ENCODE peak calls at places on chromosomes 3 and 15, in seven cellular contexts. E, X, W, T, J, G and V are unnamed samples.

GRCh38 chr15:31328425-31328998 is 1.9 kb downstream of the KLF13 start:
- DNase-seq in E (no peak), J (peak), G (peak), T (peak), W (no peak), X (peak), V (no peak)

GRCh38 chr3:18667552-18667951 is 242.4 kb upstream of the SATB1 start:
- DNase-seq in E (no peak), G (no peak), T (no peak), W (no peak), X (no peak), J (no peak), V (no peak)

GRCh38 chr15:75573001-75573400 is 6.1 kb downstream of the PTPN9 start:
- DNase-seq in G (peak), X (no peak), J (no peak), E (no peak), T (no peak), W (no peak), V (no peak)

GRCh38 chr3:194344012-194344411 is 7.1 kb downstream of the CPN2 start:
- DNase-seq in X (peak), T (peak), W (peak), G (peak), E (peak), J (peak), V (no peak)

GRCh38 chr15:31975446-31976229 is 54.7 kb upstream of the CHRNA7 start:
- DNase-seq in T (no peak), G (no peak), E (peak), X (no peak), J (no peak), W (no peak), V (no peak)

GRCh38 chr3:50090985-50091384 is 2.3 kb downstream of the RBM5 start:
- DNase-seq in J (no peak), X (no peak), W (no peak), T (peak), G (no peak), E (no peak), V (no peak)

GRCh38 chr3:6142707-6143106 is 718.2 kb upstream of the GRM7 start:
- DNase-seq in G (no peak), W (no peak), X (no peak), E (no peak), J (no peak), T (no peak), V (no peak)

GRCh38 chr3:128859573-128860154 is 19.8 kb upstream of the ACAD9 start:
- DNase-seq in E (no peak), W (no peak), T (no peak), X (no peak), G (no peak), J (no peak), V (no peak)

GRCh38 chr15:64096486-64097431 is 977 bp downstream of the SNX1 start:
- DNase-seq in J (peak), E (no peak), W (no peak), T (peak), G (peak), X (no peak), V (no peak)

GRCh38 chr15:55738715-55739114 is 4.2 kb downstream of the PRTG start:
- DNase-seq in G (no peak), X (no peak), J (no peak), E (no peak), W (no peak), T (no peak), V (no peak)

GRCh38 chr3:99938270-99938955 is 120.8 kb downstream of the CMSS1 start:
- DNase-seq in W (no peak), J (peak), X (no peak), E (no peak), G (no peak), T (no peak), V (no peak)

GRCh38 chr15:78449220-78449999 is 11.4 kb downstream of the IREB2 start:
- DNase-seq in T (no peak), J (no peak), X (no peak), E (no peak), W (no peak), G (no peak), V (peak)

GRCh38 chr15:29924750-29925149 is 102.5 kb upstream of the TJP1 start:
- DNase-seq in X (no peak), G (peak), J (peak), T (no peak), W (peak), E (peak), V (no peak)

GRCh38 chr3:153513236-153513635 is 351.2 kb downstream of the RAP2B start:
- DNase-seq in W (no peak), J (peak), G (peak), T (peak), E (no peak), X (no peak), V (no peak)

GRCh38 chr15:77569647-77570186 is 63.0 kb downstream of the LINGO1 start:
- DNase-seq in G (no peak), E (no peak), W (peak), J (no peak), T (no peak), X (no peak), V (no peak)

GRCh38 chr3:81218023-81218422 is 543.4 kb downstream of the GBE1 start:
- DNase-seq in W (no peak), T (no peak), X (no peak), J (peak), G (no peak), E (no peak), V (peak)

GRCh38 chr3:158105124-158105709 is 1.0 kb downstream of the SHOX2 start:
- DNase-seq in J (no peak), X (no peak), G (no peak), T (no peak), W (peak), E (no peak), V (no peak)

GRCh38 chr15:99408236-99409096 is 157.2 kb downstream of the LRRC28 start:
- DNase-seq in G (no peak), J (peak), E (no peak), T (no peak), W (peak), X (no peak), V (no peak)

GRCh38 chr3:147414369-147415135 is 5.4 kb downstream of the ZIC1 start:
- DNase-seq in G (no peak), E (no peak), J (peak), T (no peak), W (no peak), X (no peak), V (no peak)

GRCh38 chr3:53159415-53160135 is 1.4 kb upstream of the PRKCD start:
- DNase-seq in W (no peak), J (no peak), T (no peak), X (no peak), G (no peak), E (no peak), V (no peak)

GRCh38 chr3:194206375-194206774 is 70.4 kb downstream of the HES1 start:
- DNase-seq in E (peak), J (no peak), W (peak), T (no peak), G (no peak), X (no peak), V (no peak)

GRCh38 chr3:86788371-86788770 is 202.6 kb downstream of the VGLL3 start:
- DNase-seq in X (no peak), W (no peak), J (peak), E (no peak), T (no peak), G (no peak), V (no peak)

GRCh38 chr15:57861039-57861638 is 154.6 kb downstream of the POLR2M start:
- DNase-seq in T (peak), X (no peak), J (peak), W (no peak), G (peak), E (no peak), V (no peak)

GRCh38 chr15:25860885-25861866 is 2.0 kb downstream of the ATP10A start:
- DNase-seq in X (no peak), E (no peak), J (no peak), T (no peak), W (no peak), G (no peak), V (no peak)

GRCh38 chr15:29692527-29692926 is 129.7 kb downstream of the TJP1 start:
- DNase-seq in J (no peak), T (no peak), X (no peak), W (no peak), G (no peak), E (no peak), V (no peak)

DNA sequence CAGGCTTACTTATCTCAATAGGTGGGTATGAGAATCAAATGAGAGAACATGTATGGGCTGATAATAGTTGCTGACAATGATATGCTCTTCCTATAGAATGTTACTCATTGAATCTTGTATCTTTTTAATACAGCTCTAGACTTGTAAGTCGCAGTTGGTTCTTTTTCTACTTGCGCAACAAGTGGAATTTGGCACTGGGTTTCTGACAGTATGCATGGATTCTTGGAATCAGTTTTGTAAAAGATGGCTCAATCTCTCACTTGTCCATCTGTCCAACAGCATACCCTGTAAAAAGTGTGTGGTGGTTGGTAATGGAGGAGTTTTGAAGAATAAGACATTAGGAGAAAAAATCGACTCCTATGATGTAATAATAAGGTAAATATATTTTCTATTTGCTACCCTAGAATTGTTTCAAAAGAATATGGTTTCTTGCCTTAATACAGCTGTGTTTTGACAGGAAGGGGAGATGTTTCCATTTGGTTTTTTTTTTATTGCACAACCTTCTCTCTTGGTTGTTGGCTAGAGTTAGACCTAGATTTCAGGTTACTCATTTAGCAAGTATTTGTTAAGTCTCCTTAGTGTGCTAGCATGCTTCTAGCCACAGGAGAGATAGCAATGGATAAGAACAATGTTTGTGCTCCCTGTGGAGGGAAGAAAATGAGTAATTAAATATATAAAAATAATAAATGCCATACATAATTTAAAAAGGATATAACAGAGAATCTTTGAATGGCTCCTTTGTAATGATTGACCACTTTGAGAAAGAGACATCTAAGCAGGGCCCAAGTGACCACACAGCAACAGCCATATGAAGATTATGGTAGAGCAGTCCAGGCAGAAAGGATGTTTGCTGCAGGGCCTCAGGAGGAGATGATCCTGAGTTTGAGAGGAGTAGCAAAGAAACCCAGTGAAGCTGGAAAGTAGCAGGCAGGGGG is 21.8 kb downstream of the ST3GAL6 start:
- DNase-seq in X (no peak), E (no peak), J (peak), T (no peak), G (peak), W (no peak), V (no peak)
- H3K27ac ChIP-seq in X (no peak), E (peak), J (peak), T (no peak), G (peak), W (peak), V (peak)

GRCh38 chr3:42398080-42398479 is 12.3 kb downstream of the LYZL4 start:
- DNase-seq in E (no peak), G (no peak), X (no peak), T (no peak), J (no peak), W (no peak), V (no peak)
- H3K27ac ChIP-seq in E (no peak), G (no peak), X (no peak), T (no peak), J (no peak), W (no peak), V (no peak)

GRCh38 chr3:7504886-7505775 is 644.2 kb downstream of the GRM7 start:
- DNase-seq in E (peak), W (no peak), T (no peak), G (peak), X (no peak), J (peak), V (peak)
- H3K27ac ChIP-seq in E (no peak), W (peak), T (no peak), G (peak), X (no peak), J (peak), V (peak)

GRCh38 chr3:190019840-190020239 is 100.9 kb downstream of the P3H2 start:
- DNase-seq in T (no peak), X (no peak), G (no peak), W (no peak), E (no peak), J (no peak), V (no peak)

GRCh38 chr3:190018460-190018859 is 102.2 kb downstream of the P3H2 start:
- DNase-seq in X (no peak), T (no peak), J (no peak), E (no peak), G (no peak), W (no peak), V (no peak)

GRCh38 chr3:190019020-190019419 is 101.7 kb downstream of the P3H2 start:
- DNase-seq in E (no peak), X (no peak), J (no peak), T (no peak), G (no peak), W (no peak), V (no peak)

GRCh38 chr3:190016966-190017365 is 103.7 kb downstream of the P3H2 start:
- DNase-seq in T (no peak), W (no peak), E (no peak), G (no peak), X (no peak), J (no peak), V (no peak)

DNA sequence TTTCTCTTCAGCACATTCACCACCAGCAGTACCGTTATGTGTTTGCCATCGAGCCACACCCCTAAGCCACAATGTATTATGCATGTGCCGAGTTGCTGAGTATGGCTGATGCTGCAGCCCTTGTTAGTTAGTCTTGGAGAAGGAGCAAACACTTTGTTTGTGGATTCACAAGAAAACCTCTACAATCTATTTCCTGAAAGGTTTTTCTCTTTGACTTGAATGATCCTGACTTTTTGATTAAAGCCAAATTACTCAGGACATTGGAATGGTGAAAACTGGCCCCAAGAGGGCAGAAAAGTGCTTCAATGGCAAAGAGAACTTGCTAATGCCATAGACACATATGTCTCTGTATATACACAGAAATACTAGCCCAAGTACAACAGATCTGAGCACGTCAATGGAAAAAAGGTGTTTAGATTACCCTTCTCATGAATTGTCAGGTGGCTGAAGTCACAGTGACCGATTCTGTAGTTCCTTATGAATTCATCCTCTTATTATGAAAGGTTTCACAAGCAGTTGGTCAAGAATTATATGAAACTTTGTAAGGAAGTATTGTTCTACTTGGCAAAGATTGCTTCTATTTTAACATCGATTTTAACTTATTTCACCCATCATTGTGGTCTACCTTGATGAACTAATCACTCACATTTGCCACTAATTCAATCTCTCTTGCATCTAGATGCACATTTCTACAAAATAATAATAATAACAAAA is 103.0 kb downstream of the P3H2 start:
- DNase-seq in T (no peak), X (no peak), G (peak), E (no peak), J (peak), W (no peak), V (no peak)
- H3K27ac ChIP-seq in T (no peak), X (no peak), G (no peak), E (no peak), J (no peak), W (no peak), V (no peak)

DNA sequence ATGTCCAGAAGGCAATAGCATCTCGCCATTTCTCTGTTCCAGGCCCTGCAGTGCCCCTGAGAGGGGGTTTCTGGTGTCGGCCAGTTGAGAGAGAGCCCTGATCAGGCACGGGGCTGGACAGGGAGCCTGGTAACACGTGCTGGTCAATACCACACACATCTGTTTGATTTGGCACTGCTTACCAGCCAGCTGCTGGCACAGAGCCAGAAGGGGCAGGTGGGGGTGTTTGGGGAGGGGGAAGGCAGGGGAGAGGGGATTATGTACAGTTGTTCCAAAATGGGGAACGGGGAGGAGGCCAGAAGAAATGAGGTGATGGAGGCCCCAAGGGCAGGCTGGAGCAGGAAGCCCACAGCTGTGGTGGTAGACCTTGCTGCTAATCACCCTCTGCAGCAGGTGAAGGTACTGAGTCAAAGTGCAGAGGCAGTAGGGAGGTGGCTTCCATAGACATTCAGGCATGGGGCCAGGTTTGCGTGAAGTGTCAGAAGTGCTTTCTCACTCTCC is 153.5 kb upstream of the LPP start:
- DNase-seq in G (no peak), X (no peak), T (no peak), J (no peak), E (no peak), W (no peak), V (no peak)
- H3K27ac ChIP-seq in G (no peak), X (peak), T (no peak), J (no peak), E (no peak), W (no peak), V (no peak)